ENCODE peak calls at places on chromosome 14, in four cellular contexts. S is LoVo; P is DMS53; V is stimulated activated CD4-positive, alpha-beta T cell treated with anti-CD3 and anti-CD28 coated beads, Interleukin-2, amount 100 ng/mL, for 48 hours. Q is an unnamed sample.

GRCh38 chr14:56290195-56290594 is 172.0 kb downstream of the PELI2 start:
- DNase-seq in S (no peak), P (no peak), V (no peak), Q (no peak)

GRCh38 chr14:81784084-81784483 is 250.4 kb upstream of the SEL1L start:
- DNase-seq in S (no peak), P (no peak), V (no peak), Q (no peak)

GRCh38 chr14:90239139-90239538 is 17.2 kb upstream of the PSMC1 start:
- DNase-seq in S (no peak), P (peak), V (no peak), Q (no peak)

GRCh38 chr14:64952598-64953309 is 10.2 kb upstream of the GPX2 start:
- DNase-seq in S (no peak), P (peak), V (no peak), Q (no peak)

GRCh38 chr14:94115068-94115591 is 4.6 kb downstream of the IFI27 start:
- DNase-seq in S (no peak), P (no peak), V (no peak), Q (no peak)

GRCh38 chr14:82657186-82657675 is 1123.6 kb upstream of the SEL1L start:
- DNase-seq in S (no peak), P (peak), V (no peak), Q (no peak)

GRCh38 chr14:77044776-77045569 is 16.5 kb upstream of the IRF2BPL start:
- DNase-seq in S (no peak), P (no peak), V (no peak), Q (no peak)

GRCh38 chr14:96574633-96575191 is 72.5 kb downstream of the PAPOLA start:
- DNase-seq in S (no peak), P (no peak), V (no peak), Q (no peak)

GRCh38 chr14:99605299-99605961 is 1.4 kb upstream of the CCDC85C start:
- DNase-seq in S (peak), P (peak), V (peak), Q (peak)

GRCh38 chr14:34113991-34114390 is 163.1 kb upstream of the EGLN3 start:
- DNase-seq in S (no peak), P (no peak), V (no peak), Q (no peak)

GRCh38 chr14:64673748-64674147 is 30.5 kb upstream of the PLEKHG3 start:
- DNase-seq in S (no peak), P (no peak), V (peak), Q (no peak)

GRCh38 chr14:99982449-99983250 is 82.6 kb upstream of the EVL start:
- DNase-seq in S (peak), P (peak), V (peak), Q (peak)

GRCh38 chr14:102474934-102475333 is 34.6 kb downstream of the ANKRD9 start:
- DNase-seq in S (no peak), P (no peak), V (no peak), Q (no peak)

Q was measured in NCI-H460.